ENCODE peak calls at places on chromosomes 4 and X, in five cellular contexts. X is CD4-positive, alpha-beta T cell; Y is HEK293T; L is progenitor cell of endocrine pancreas; B is fibroblast of the conjunctiva. E is an unnamed sample.

GRCh38 chrX:129427267-129427666 is 96.0 kb downstream of the SMARCA1 start:
- DNase-seq in X (no peak), Y (no peak), L (no peak), B (no peak), E (no peak)

GRCh38 chr4:60034371-60034770 is 1165.8 kb upstream of the ADGRL3 start:
- DNase-seq in X (no peak), Y (no peak), L (no peak), B (no peak), E (no peak)

GRCh38 chrX:132367314-132367713 is 121.5 kb downstream of the MBNL3 start:
- DNase-seq in X (no peak), Y (no peak), L (no peak), B (no peak), E (no peak)

GRCh38 chr4:67160409-67160808 is 384.9 kb downstream of the CENPC start:
- DNase-seq in X (no peak), Y (no peak), L (no peak), B (no peak), E (no peak)

GRCh38 chrX:106874075-106874474 is 29.1 kb downstream of the RIPPLY1 start:
- DNase-seq in X (no peak), Y (no peak), L (no peak), B (no peak), E (no peak)

GRCh38 chrX:71917621-71918341 is 7.1 kb downstream of the NHSL2 start:
- DNase-seq in X (no peak), Y (no peak), L (no peak), B (no peak), E (no peak)

GRCh38 chr4:159197260-159197884 is 94.5 kb downstream of the RAPGEF2 start:
- DNase-seq in X (no peak), Y (no peak), L (no peak), B (no peak), E (no peak)

GRCh38 chrX:16512401-16512776 is 137.6 kb upstream of the S100G start:
- DNase-seq in X (no peak), Y (no peak), L (peak; percentile 12), B (no peak), E (no peak)

GRCh38 chr4:6134612-6135220 is 65.6 kb downstream of the JAKMIP1 start:
- DNase-seq in X (peak; percentile 39), Y (no peak), L (no peak), B (no peak), E (peak; percentile 34)